ENCODE peak calls at places on chromosomes 6 and 20, in ten cellular contexts. N is NCI-H748 treated with DMSO at 0.1 percent for 48 hours; V is fibroblast of lung; F is activated naive CD8-positive, alpha-beta T cell treated with anti-CD3 and anti-CD28 coated beads for 36 hours; E is ELR; L is pancreas; T is uterus; U is activated CD4-positive, alpha-beta T cell treated with anti-CD3 and anti-CD28 coated beads, Interleukin-2, amount 10 ng/mL, durations not matched to agents 7 days and 5 days; H is effector CD4-positive, alpha-beta T cell; O is NCI-H187. D is an unnamed sample.

GRCh38 chr6:111841822-111842221 is 31.4 kb downstream of the FYN start:
- DNase-seq in V (peak), N (no peak), E (no peak), O (no peak), F (no peak), H (peak), U (peak), T (no peak), L (no peak), D (peak)

GRCh38 chr6:113291751-113292445 is 565.2 kb upstream of the MARCKS start:
- DNase-seq in H (no peak), N (no peak), O (no peak), T (no peak), U (no peak), L (no peak), F (no peak), E (no peak), V (peak), D (no peak)

GRCh38 chr6:119285908-119286625 is 63.5 kb downstream of the MAN1A1 start:
- DNase-seq in N (no peak), F (no peak), V (peak), O (no peak), E (no peak), T (no peak), L (no peak), U (no peak), H (no peak), D (no peak)

GRCh38 chr20:7375905-7376304 is 564.4 kb downstream of the HAO1 start:
- DNase-seq in L (no peak), F (no peak), N (no peak), E (peak), H (no peak), T (no peak), U (no peak), V (no peak), O (no peak), D (no peak)

GRCh38 chr6:232896-233640 is 59.2 kb upstream of the DUSP22 start:
- DNase-seq in L (no peak), T (no peak), E (no peak), U (no peak), H (no peak), V (no peak), O (no peak), N (no peak), F (no peak), D (peak)

GRCh38 chr20:45776931-45777330 is 14.8 kb downstream of the WFDC3 start:
- DNase-seq in F (no peak), T (no peak), N (no peak), V (no peak), L (no peak), U (no peak), E (no peak), O (no peak), H (no peak), D (no peak)

GRCh38 chr6:77880501-77880900 is 227.7 kb downstream of the MEI4 start:
- DNase-seq in L (no peak), F (no peak), O (no peak), H (no peak), U (no peak), E (peak), V (peak), N (no peak), T (no peak), D (no peak)

GRCh38 chr6:99592900-99593299 is 13.7 kb upstream of the PRDM13 start:
- DNase-seq in H (no peak), U (no peak), T (no peak), V (no peak), L (no peak), N (no peak), E (no peak), O (no peak), F (no peak), D (no peak)

GRCh38 chr6:122389704-122390103 is 9.7 kb upstream of the HSF2 start:
- DNase-seq in N (peak), E (no peak), U (no peak), F (no peak), H (no peak), L (no peak), V (no peak), T (no peak), O (no peak), D (no peak)

GRCh38 chr6:32087574-32088486 is 21.3 kb downstream of the TNXB start:
- DNase-seq in O (no peak), V (peak), L (peak), N (peak), H (peak), T (peak), E (peak), U (peak), F (peak), D (peak)

GRCh38 chr6:84773431-84774173 is 9.2 kb upstream of the TBX18 start:
- DNase-seq in U (no peak), F (no peak), T (no peak), V (no peak), L (peak), H (no peak), E (peak), O (no peak), N (no peak), D (peak)

GRCh38 chr6:96394727-96395126 is 126.9 kb upstream of the UFL1 start:
- DNase-seq in N (no peak), U (no peak), L (no peak), V (peak), H (no peak), T (no peak), E (no peak), F (no peak), O (no peak), D (peak)

GRCh38 chr6:30612213-30612612 is 4.8 kb downstream of the PPP1R10 start:
- DNase-seq in H (no peak), U (no peak), V (peak), N (no peak), O (no peak), L (no peak), E (peak), T (no peak), F (no peak), D (no peak)

GRCh38 chr20:1242530-1242929 is 16.7 kb downstream of the RAD21L1 start:
- DNase-seq in O (no peak), F (no peak), H (no peak), N (no peak), E (peak), L (no peak), T (no peak), U (no peak), V (peak), D (peak)

GRCh38 chr6:109458774-109459531 is 3.4 kb upstream of the MICAL1 start:
- DNase-seq in T (no peak), E (no peak), O (peak), F (peak), U (peak), L (no peak), N (no peak), H (no peak), V (no peak), D (peak)

GRCh38 chr6:142935553-142936517 is 9.1 kb downstream of the HIVEP2 start:
- DNase-seq in F (peak), V (no peak), H (no peak), E (no peak), O (no peak), T (no peak), N (no peak), L (no peak), U (peak), D (no peak)

GRCh38 chr20:22288957-22289356 is 295.4 kb downstream of the FOXA2 start:
- DNase-seq in O (no peak), H (no peak), N (no peak), V (no peak), T (no peak), U (no peak), L (no peak), F (no peak), E (no peak), D (no peak)

GRCh38 chr20:3168829-3169590 is 4.3 kb downstream of the LZTS3 start:
- DNase-seq in L (no peak), N (no peak), U (no peak), V (no peak), E (no peak), H (no peak), F (no peak), T (no peak), O (peak), D (peak)

GRCh38 chr6:27479319-27480182 is 6.6 kb upstream of the ZNF184 start:
- DNase-seq in O (peak), H (peak), U (peak), L (peak), E (peak), F (peak), T (peak), N (peak), V (peak), D (peak)

GRCh38 chr20:59342017-59342957 is 41.9 kb downstream of the EDN3 start:
- DNase-seq in L (no peak), N (no peak), E (no peak), F (no peak), U (no peak), O (no peak), T (no peak), V (no peak), H (no peak), D (no peak)

GRCh38 chr20:32651537-32651936 is 22.2 kb downstream of the C20orf203 start:
- DNase-seq in H (no peak), V (no peak), N (no peak), L (no peak), U (no peak), O (no peak), T (no peak), E (no peak), F (no peak), D (peak)

GRCh38 chr6:126127662-126128061 is 141.3 kb downstream of the TRMT11 start:
- DNase-seq in U (no peak), T (no peak), O (no peak), F (no peak), L (no peak), V (no peak), H (no peak), N (no peak), E (peak), D (no peak)

GRCh38 chr6:44470106-44470446 is 82.6 kb downstream of the CDC5L start:
- DNase-seq in L (no peak), N (peak), T (no peak), H (no peak), V (no peak), U (no peak), E (no peak), F (no peak), O (no peak), D (no peak)

GRCh38 chr6:33197431-33198048 is 2.9 kb downstream of the RXRB start:
- DNase-seq in U (peak), L (peak), H (no peak), O (no peak), F (no peak), V (peak), E (peak), N (peak), T (no peak), D (peak)

GRCh38 chr6:140661691-140662090 is 1287.2 kb upstream of the CITED2 start:
- DNase-seq in V (peak), E (peak), T (no peak), L (no peak), U (no peak), H (no peak), O (no peak), N (no peak), F (no peak), D (no peak)

GRCh38 chr20:50913976-50914375 is 17.3 kb downstream of the ADNP start:
- DNase-seq in U (no peak), E (peak), H (no peak), L (no peak), O (no peak), N (no peak), F (peak), T (no peak), V (peak), D (peak)

GRCh38 chr6:40845588-40845987 is 193.4 kb downstream of the UNC5CL start:
- DNase-seq in V (peak), L (peak), H (no peak), O (no peak), T (peak), F (peak), E (peak), N (peak), U (peak), D (no peak)

GRCh38 chr6:141218583-141218982 is 914.1 kb upstream of the GJE1 start:
- DNase-seq in T (no peak), H (no peak), O (no peak), N (no peak), E (no peak), F (no peak), U (no peak), V (no peak), L (no peak), D (no peak)

GRCh38 chr20:32638848-32639247 is 34.9 kb downstream of the C20orf203 start:
- DNase-seq in N (no peak), F (no peak), H (no peak), T (no peak), O (no peak), V (peak), E (no peak), L (no peak), U (no peak), D (peak)

GRCh38 chr6:136113736-136114173 is 136.4 kb downstream of the MTFR2 start:
- DNase-seq in O (peak), U (no peak), V (peak), H (no peak), F (no peak), T (peak), N (peak), E (peak), L (no peak), D (peak)

GRCh38 chr6:168180548-168181011 is 101.6 kb upstream of the FRMD1 start:
- DNase-seq in T (peak), N (no peak), U (no peak), V (no peak), H (no peak), E (no peak), O (no peak), L (no peak), F (no peak), D (no peak)

GRCh38 chr6:131003419-131004386 is 59.3 kb downstream of the EPB41L2 start:
- DNase-seq in H (no peak), L (no peak), O (no peak), U (no peak), N (no peak), E (no peak), F (no peak), V (no peak), T (no peak), D (no peak)

GRCh38 chr6:130529569-130530149 is 163.8 kb downstream of the TMEM200A start:
- DNase-seq in U (no peak), T (no peak), L (no peak), O (no peak), E (no peak), F (no peak), N (no peak), H (no peak), V (no peak), D (no peak)

D was measured in osteoblast.